ENCODE peak calls at places on chromosomes 6 and 20, in ten cellular contexts. U, O, F, I, E, G, D, L, S and B are unnamed samples.

GRCh38 chr20:45308078-45308778 is at the start of gene MATN4:
- DNase-seq in U (no peak), O (peak), F (no peak), I (peak), E (peak), G (no peak), D (no peak), L (no peak), S (no peak), B (no peak)

GRCh38 chr6:159790947-159791598 is 806 bp downstream of the MRPL18 start:
- DNase-seq in U (no peak), O (no peak), F (peak), I (no peak), E (peak), G (no peak), D (peak), L (no peak), S (no peak), B (no peak)

GRCh38 chr6:170243386-170243785 is 47.5 kb downstream of the DLL1 start:
- DNase-seq in U (no peak), O (no peak), F (no peak), I (no peak), E (no peak), G (no peak), D (no peak), L (no peak), S (no peak), B (no peak)

GRCh38 chr6:150685860-150686259 is 86.2 kb downstream of the PLEKHG1 start:
- DNase-seq in U (no peak), O (no peak), F (peak), I (peak), E (peak), G (no peak), D (peak), L (peak), S (no peak), B (peak)

GRCh38 chr6:45655630-45656422 is 278.1 kb upstream of the SUPT3H start:
- DNase-seq in U (peak), O (no peak), F (no peak), I (no peak), E (peak), G (no peak), D (no peak), L (peak), S (peak), B (peak)

GRCh38 chr6:139372326-139373153 is 1.9 kb downstream of the CITED2 start:
- DNase-seq in U (no peak), O (no peak), F (no peak), I (no peak), E (no peak), G (no peak), D (no peak), L (no peak), S (peak), B (peak)

GRCh38 chr6:70166088-70166958 is 136.6 kb downstream of the COL9A1 start:
- DNase-seq in U (peak), O (peak), F (peak), I (peak), E (peak), G (peak), D (peak), L (peak), S (peak), B (peak)

GRCh38 chr6:114008331-114008730 is 37.4 kb upstream of the HDAC2 start:
- DNase-seq in U (no peak), O (no peak), F (no peak), I (no peak), E (no peak), G (no peak), D (no peak), L (no peak), S (no peak), B (no peak)

GRCh38 chr6:27095914-27096313 is 151.6 kb upstream of the PRSS16 start:
- DNase-seq in U (no peak), O (no peak), F (no peak), I (no peak), E (no peak), G (no peak), D (no peak), L (no peak), S (no peak), B (no peak)

GRCh38 chr20:53773792-53774371 is 180.2 kb upstream of the ZNF217 start:
- DNase-seq in U (peak), O (no peak), F (no peak), I (no peak), E (peak), G (no peak), D (no peak), L (peak), S (peak), B (peak)

GRCh38 chr6:7439243-7439642 is 49.6 kb downstream of the RIOK1 start:
- DNase-seq in U (no peak), O (no peak), F (no peak), I (no peak), E (no peak), G (no peak), D (no peak), L (no peak), S (no peak), B (no peak)

GRCh38 chr6:1526689-1527088 is 83.0 kb upstream of the FOXC1 start:
- DNase-seq in U (no peak), O (no peak), F (no peak), I (no peak), E (no peak), G (no peak), D (no peak), L (no peak), S (peak), B (no peak)

GRCh38 chr20:34771680-34772081 is 53.8 kb downstream of the NCOA6 start:
- DNase-seq in U (peak), O (no peak), F (no peak), I (no peak), E (no peak), G (no peak), D (no peak), L (no peak), S (peak), B (peak)

GRCh38 chr6:32837651-32838113 is 857 bp downstream of the TAP2 start:
- DNase-seq in U (no peak), O (no peak), F (no peak), I (no peak), E (peak), G (no peak), D (no peak), L (no peak), S (no peak), B (peak)

GRCh38 chr6:30814137-30815084 is 69.9 kb upstream of the DDR1 start:
- DNase-seq in U (peak), O (no peak), F (no peak), I (no peak), E (peak), G (no peak), D (peak), L (peak), S (peak), B (peak)

GRCh38 chr20:5039255-5039657 is 37.9 kb upstream of the SLC23A2 start:
- DNase-seq in U (no peak), O (no peak), F (no peak), I (no peak), E (no peak), G (no peak), D (peak), L (no peak), S (no peak), B (no peak)

GRCh38 chr6:161226005-161226964 is 47.6 kb downstream of the AGPAT4 start:
- DNase-seq in U (no peak), O (no peak), F (no peak), I (no peak), E (no peak), G (no peak), D (peak), L (no peak), S (no peak), B (no peak)

GRCh38 chr6:1767481-1768246 is 157.9 kb downstream of the FOXC1 start:
- DNase-seq in U (peak), O (no peak), F (no peak), I (no peak), E (peak), G (no peak), D (no peak), L (no peak), S (peak), B (peak)

GRCh38 chr6:108686896-108687295 is 126.2 kb downstream of the FOXO3 start:
- DNase-seq in U (no peak), O (no peak), F (no peak), I (no peak), E (no peak), G (no peak), D (no peak), L (no peak), S (no peak), B (no peak)

GRCh38 chr6:7137335-7138106 is 29.8 kb downstream of the RREB1 start:
- DNase-seq in U (peak), O (no peak), F (peak), I (no peak), E (peak), G (no peak), D (peak), L (no peak), S (peak), B (peak)

GRCh38 chr20:7627734-7628663 is 312.3 kb downstream of the HAO1 start:
- DNase-seq in U (peak), O (no peak), F (no peak), I (no peak), E (peak), G (no peak), D (no peak), L (no peak), S (peak), B (peak)

GRCh38 chr6:169162968-169163903 is 90.4 kb downstream of the THBS2 start:
- DNase-seq in U (peak), O (no peak), F (no peak), I (no peak), E (peak), G (no peak), D (no peak), L (peak), S (peak), B (peak)

GRCh38 chr6:104218132-104218531 is 641.6 kb downstream of the HACE1 start:
- DNase-seq in U (no peak), O (no peak), F (no peak), I (no peak), E (no peak), G (no peak), D (no peak), L (no peak), S (peak), B (peak)

GRCh38 chr20:41095110-41095969 is 42.0 kb upstream of the PLCG1 start:
- DNase-seq in U (peak), O (peak), F (peak), I (peak), E (peak), G (peak), D (peak), L (peak), S (peak), B (peak)

GRCh38 chr6:134035823-134036296 is 16.6 kb downstream of the SLC2A12 start:
- DNase-seq in U (peak), O (peak), F (no peak), I (no peak), E (peak), G (no peak), D (peak), L (peak), S (peak), B (peak)

GRCh38 chr20:51562027-51562333 is 19.5 kb upstream of the NFATC2 start:
- DNase-seq in U (no peak), O (no peak), F (no peak), I (no peak), E (no peak), G (no peak), D (no peak), L (peak), S (peak), B (no peak)

GRCh38 chr6:23659125-23659524 is 466.9 kb upstream of the NRSN1 start:
- DNase-seq in U (no peak), O (no peak), F (peak), I (peak), E (peak), G (peak), D (no peak), L (no peak), S (peak), B (peak)

GRCh38 chr6:46704562-46704961 is 16.9 kb downstream of the TDRD6 start:
- DNase-seq in U (no peak), O (no peak), F (peak), I (no peak), E (peak), G (no peak), D (no peak), L (no peak), S (peak), B (peak)
- TF ChIP-seq CTCF in U (no peak), O (peak), F (peak), I (no peak), E (peak), G (no peak), D (no peak), L (no peak), S (no peak), B (peak)

GRCh38 chr6:141988954-141989705 is 143.6 kb upstream of the GJE1 start:
- DNase-seq in U (peak), O (peak), F (peak), I (peak), E (peak), G (peak), D (peak), L (peak), S (peak), B (peak)
- TF ChIP-seq CTCF in U (peak), O (peak), F (peak), I (peak), E (peak), G (peak), D (peak), L (peak), S (peak), B (peak)

GRCh38 chr6:12151433-12151820 is 138.7 kb upstream of the EDN1 start:
- DNase-seq in U (no peak), O (no peak), F (no peak), I (no peak), E (peak), G (no peak), D (no peak), L (no peak), S (no peak), B (no peak)

GRCh38 chr6:12148841-12149240 is 136.7 kb downstream of the HIVEP1 start:
- DNase-seq in U (no peak), O (no peak), F (no peak), I (no peak), E (no peak), G (no peak), D (no peak), L (no peak), S (no peak), B (no peak)

GRCh38 chr6:12152023-12152960 is 137.9 kb upstream of the EDN1 start:
- DNase-seq in U (no peak), O (no peak), F (no peak), I (no peak), E (peak), G (no peak), D (no peak), L (no peak), S (no peak), B (no peak)

GRCh38 chr6:12149944-12150510 is 137.9 kb downstream of the HIVEP1 start:
- DNase-seq in U (no peak), O (no peak), F (no peak), I (no peak), E (no peak), G (no peak), D (no peak), L (no peak), S (no peak), B (no peak)

GRCh38 chr6:12150812-12151432 is 138.8 kb downstream of the HIVEP1 start:
- DNase-seq in U (no peak), O (peak), F (peak), I (peak), E (peak), G (no peak), D (peak), L (peak), S (no peak), B (peak)
- TF ChIP-seq CTCF in U (peak), O (peak), F (peak), I (no peak), E (peak), G (peak), D (peak), L (peak), S (peak), B (peak)

GRCh38 chr6:168117942-168118341 is 38.9 kb upstream of the FRMD1 start:
- DNase-seq in U (no peak), O (no peak), F (no peak), I (no peak), E (no peak), G (no peak), D (no peak), L (no peak), S (no peak), B (no peak)
- TF ChIP-seq CTCF in U (peak), O (peak), F (peak), I (no peak), E (peak), G (peak), D (no peak), L (no peak), S (peak), B (no peak)

GRCh38 chr20:37943033-37943432 is 40.1 kb downstream of the VSTM2L start:
- DNase-seq in U (no peak), O (no peak), F (no peak), I (no peak), E (no peak), G (no peak), D (no peak), L (no peak), S (no peak), B (no peak)
- TF ChIP-seq CTCF in U (no peak), O (no peak), F (no peak), I (no peak), E (no peak), G (no peak), D (no peak), L (no peak), S (no peak), B (no peak)

GRCh38 chr20:23103284-23104018 is 17.3 kb upstream of the CD93 start:
- DNase-seq in U (no peak), O (no peak), F (no peak), I (no peak), E (peak), G (no peak), D (no peak), L (no peak), S (peak), B (peak)

GRCh38 chr20:23101696-23102095 is 15.6 kb upstream of the CD93 start:
- DNase-seq in U (no peak), O (no peak), F (no peak), I (no peak), E (no peak), G (no peak), D (no peak), L (no peak), S (no peak), B (no peak)

GRCh38 chr20:23108871-23109270 is 22.7 kb upstream of the CD93 start:
- DNase-seq in U (no peak), O (no peak), F (no peak), I (no peak), E (no peak), G (no peak), D (no peak), L (no peak), S (no peak), B (no peak)

GRCh38 chr20:23105193-23105592 is 19.1 kb upstream of the CD93 start:
- DNase-seq in U (no peak), O (no peak), F (no peak), I (no peak), E (no peak), G (no peak), D (no peak), L (no peak), S (no peak), B (no peak)

GRCh38 chr20:23106271-23106851 is 20.2 kb upstream of the CD93 start:
- DNase-seq in U (no peak), O (no peak), F (no peak), I (no peak), E (peak), G (no peak), D (no peak), L (no peak), S (peak), B (no peak)
- TF ChIP-seq CTCF in U (no peak), O (peak), F (no peak), I (no peak), E (peak), G (peak), D (no peak), L (no peak), S (peak), B (no peak)

DNA sequence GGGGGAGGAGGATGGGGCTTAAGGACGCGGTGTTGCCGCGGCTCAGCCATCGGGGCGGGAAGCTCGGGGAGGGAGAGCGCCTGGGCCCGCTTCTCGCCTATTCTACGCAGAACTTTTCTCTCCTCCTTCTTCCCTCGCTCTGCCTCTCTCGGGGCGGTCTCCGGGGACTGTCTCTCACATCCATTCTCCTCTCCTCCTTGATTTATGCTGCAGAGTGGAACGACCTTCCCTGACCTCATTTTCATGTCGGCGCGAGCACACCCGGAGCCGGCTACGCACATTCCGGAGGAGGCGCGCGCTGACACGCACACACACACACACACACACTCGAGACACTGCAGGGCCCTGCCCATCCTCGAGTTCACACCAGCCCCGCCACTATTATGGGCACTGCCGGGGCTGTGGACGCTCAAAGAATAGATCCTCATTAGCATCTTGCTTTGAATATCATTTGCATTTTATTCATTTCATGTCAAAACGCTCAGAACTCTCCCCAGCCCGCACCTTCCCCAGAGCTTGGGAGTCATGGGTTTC is 36.7 kb downstream of the NCR2 start:
- DNase-seq in U (no peak), O (no peak), F (peak), I (peak), E (peak), G (no peak), D (no peak), L (no peak), S (peak), B (no peak)
- TF ChIP-seq CTCF in U (no peak), O (no peak), F (no peak), I (no peak), E (no peak), G (no peak), D (no peak), L (no peak), S (no peak), B (no peak)

GRCh38 chr6:52495859-52496396 is 75.8 kb downstream of the EFHC1 start:
- DNase-seq in U (no peak), O (no peak), F (no peak), I (no peak), E (no peak), G (no peak), D (peak), L (no peak), S (no peak), B (no peak)
- TF ChIP-seq CTCF in U (no peak), O (no peak), F (no peak), I (no peak), E (no peak), G (no peak), D (no peak), L (no peak), S (no peak), B (no peak)